ENCODE peak calls at places on chromosome 9, in nine cellular contexts. One of them, this sample, is unnamed.

GRCh38 chr9:111815200-111816070 is 20.7 kb upstream of the SHOC1 start:
- DNase-seq in fibroblast of pulmonary artery: no peak
- DNase-seq in AG09319: no peak
- DNase-seq in brain microvascular endothelial cell: no peak
- DNase-seq in spleen: no peak
- DNase-seq in tibial nerve: no peak
- DNase-seq in fibroblast of villous mesenchyme: no peak
- DNase-seq in cardiac muscle cell: no peak
- DNase-seq in IMR-90: no peak
- DNase-seq in this sample: no peak

GRCh38 chr9:113622600-113623400 is 159.3 kb downstream of the RGS3 start:
- DNase-seq in fibroblast of pulmonary artery: peak; percentile 79
- DNase-seq in AG09319: no peak
- DNase-seq in brain microvascular endothelial cell: peak; percentile 93
- DNase-seq in spleen: peak; percentile 70
- DNase-seq in tibial nerve: no peak
- DNase-seq in fibroblast of villous mesenchyme: peak; percentile 64
- DNase-seq in cardiac muscle cell: peak; percentile 55
- DNase-seq in IMR-90: peak; percentile 89
- DNase-seq in this sample: peak; percentile 73

GRCh38 chr9:132597073-132597775 is 14.8 kb downstream of the BARHL1 start:
- DNase-seq in fibroblast of pulmonary artery: no peak
- DNase-seq in AG09319: no peak
- DNase-seq in brain microvascular endothelial cell: peak; percentile 20
- DNase-seq in spleen: no peak
- DNase-seq in tibial nerve: no peak
- DNase-seq in fibroblast of villous mesenchyme: no peak
- DNase-seq in cardiac muscle cell: no peak
- DNase-seq in IMR-90: no peak
- DNase-seq in this sample: no peak

GRCh38 chr9:120982851-120983250 is 56.3 kb upstream of the TRAF1 start:
- DNase-seq in fibroblast of pulmonary artery: peak; percentile 19
- DNase-seq in AG09319: peak; percentile 38
- DNase-seq in brain microvascular endothelial cell: no peak
- DNase-seq in spleen: no peak
- DNase-seq in tibial nerve: no peak
- DNase-seq in fibroblast of villous mesenchyme: peak; percentile 62
- DNase-seq in cardiac muscle cell: no peak
- DNase-seq in IMR-90: peak; percentile 78
- DNase-seq in this sample: peak; percentile 67

GRCh38 chr9:29214162-29214520 is 1640.9 kb upstream of the C9orf72 start:
- DNase-seq in fibroblast of pulmonary artery: peak; percentile 25
- DNase-seq in AG09319: no peak
- DNase-seq in brain microvascular endothelial cell: no peak
- DNase-seq in spleen: no peak
- DNase-seq in tibial nerve: no peak
- DNase-seq in fibroblast of villous mesenchyme: peak; percentile 57
- DNase-seq in cardiac muscle cell: peak; percentile 76
- DNase-seq in IMR-90: no peak
- DNase-seq in this sample: no peak

GRCh38 chr9:68443560-68443959 is 87.1 kb downstream of the PGM5 start:
- DNase-seq in fibroblast of pulmonary artery: no peak
- DNase-seq in AG09319: no peak
- DNase-seq in brain microvascular endothelial cell: no peak
- DNase-seq in spleen: no peak
- DNase-seq in tibial nerve: no peak
- DNase-seq in fibroblast of villous mesenchyme: no peak
- DNase-seq in cardiac muscle cell: no peak
- DNase-seq in IMR-90: no peak
- DNase-seq in this sample: no peak

GRCh38 chr9:137247135-137247915 is 3.8 kb upstream of the STPG3 start:
- DNase-seq in fibroblast of pulmonary artery: no peak
- DNase-seq in AG09319: no peak
- DNase-seq in brain microvascular endothelial cell: no peak
- DNase-seq in spleen: no peak
- DNase-seq in tibial nerve: no peak
- DNase-seq in fibroblast of villous mesenchyme: no peak
- DNase-seq in cardiac muscle cell: no peak
- DNase-seq in IMR-90: no peak
- DNase-seq in this sample: no peak

GRCh38 chr9:31471041-31471440 is 913.4 kb upstream of the ACO1 start:
- DNase-seq in fibroblast of pulmonary artery: no peak
- DNase-seq in AG09319: no peak
- DNase-seq in brain microvascular endothelial cell: no peak
- DNase-seq in spleen: no peak
- DNase-seq in tibial nerve: no peak
- DNase-seq in fibroblast of villous mesenchyme: no peak
- DNase-seq in cardiac muscle cell: no peak
- DNase-seq in IMR-90: no peak
- DNase-seq in this sample: no peak

GRCh38 chr9:136686794-136687711 is at the start of gene AGPAT2:
- DNase-seq in fibroblast of pulmonary artery: no peak
- DNase-seq in AG09319: no peak
- DNase-seq in brain microvascular endothelial cell: no peak
- DNase-seq in spleen: peak; percentile 95
- DNase-seq in tibial nerve: peak; percentile 49
- DNase-seq in fibroblast of villous mesenchyme: peak; percentile 60
- DNase-seq in cardiac muscle cell: peak; percentile 75
- DNase-seq in IMR-90: peak; percentile 36
- DNase-seq in this sample: peak; percentile 47

GRCh38 chr9:85332487-85332886 is 409.3 kb downstream of the AGTPBP1 start:
- DNase-seq in fibroblast of pulmonary artery: no peak
- DNase-seq in AG09319: no peak
- DNase-seq in brain microvascular endothelial cell: no peak
- DNase-seq in spleen: no peak
- DNase-seq in tibial nerve: no peak
- DNase-seq in fibroblast of villous mesenchyme: no peak
- DNase-seq in cardiac muscle cell: peak; percentile 18
- DNase-seq in IMR-90: no peak
- DNase-seq in this sample: no peak

GRCh38 chr9:114770991-114771390 is 34.8 kb downstream of the TNFSF15 start:
- DNase-seq in fibroblast of pulmonary artery: no peak
- DNase-seq in AG09319: no peak
- DNase-seq in brain microvascular endothelial cell: no peak
- DNase-seq in spleen: no peak
- DNase-seq in tibial nerve: no peak
- DNase-seq in fibroblast of villous mesenchyme: no peak
- DNase-seq in cardiac muscle cell: no peak
- DNase-seq in IMR-90: no peak
- DNase-seq in this sample: no peak

GRCh38 chr9:17882801-17883200 is 303.9 kb downstream of the SH3GL2 start:
- DNase-seq in fibroblast of pulmonary artery: no peak
- DNase-seq in AG09319: no peak
- DNase-seq in brain microvascular endothelial cell: no peak
- DNase-seq in spleen: no peak
- DNase-seq in tibial nerve: no peak
- DNase-seq in fibroblast of villous mesenchyme: no peak
- DNase-seq in cardiac muscle cell: no peak
- DNase-seq in IMR-90: no peak
- DNase-seq in this sample: no peak

GRCh38 chr9:35661756-35662350 is 3.1 kb downstream of the ARHGEF39 start:
- DNase-seq in fibroblast of pulmonary artery: no peak
- DNase-seq in AG09319: no peak
- DNase-seq in brain microvascular endothelial cell: no peak
- DNase-seq in spleen: no peak
- DNase-seq in tibial nerve: no peak
- DNase-seq in fibroblast of villous mesenchyme: no peak
- DNase-seq in cardiac muscle cell: no peak
- DNase-seq in IMR-90: no peak
- DNase-seq in this sample: no peak

GRCh38 chr9:27073841-27074728 is 34.9 kb upstream of the TEK start:
- DNase-seq in fibroblast of pulmonary artery: peak; percentile 31
- DNase-seq in AG09319: no peak
- DNase-seq in brain microvascular endothelial cell: no peak
- DNase-seq in spleen: no peak
- DNase-seq in tibial nerve: no peak
- DNase-seq in fibroblast of villous mesenchyme: peak; percentile 7
- DNase-seq in cardiac muscle cell: no peak
- DNase-seq in IMR-90: peak; percentile 34
- DNase-seq in this sample: peak; percentile 1

GRCh38 chr9:72292184-72292787 is 72.7 kb downstream of the ZFAND5 start:
- DNase-seq in fibroblast of pulmonary artery: peak; percentile 72
- DNase-seq in AG09319: no peak
- DNase-seq in brain microvascular endothelial cell: peak; percentile 31
- DNase-seq in spleen: no peak
- DNase-seq in tibial nerve: no peak
- DNase-seq in fibroblast of villous mesenchyme: peak; percentile 66
- DNase-seq in cardiac muscle cell: peak; percentile 22
- DNase-seq in IMR-90: peak; percentile 49
- DNase-seq in this sample: peak; percentile 57

GRCh38 chr9:129549139-129549538 is 71.8 kb downstream of the C9orf50 start:
- DNase-seq in fibroblast of pulmonary artery: no peak
- DNase-seq in AG09319: no peak
- DNase-seq in brain microvascular endothelial cell: no peak
- DNase-seq in spleen: no peak
- DNase-seq in tibial nerve: no peak
- DNase-seq in fibroblast of villous mesenchyme: no peak
- DNase-seq in cardiac muscle cell: no peak
- DNase-seq in IMR-90: no peak
- DNase-seq in this sample: no peak
- TF ChIP-seq CTCF in fibroblast of pulmonary artery: no peak
- TF ChIP-seq CTCF in AG09319: no peak
- TF ChIP-seq CTCF in brain microvascular endothelial cell: no peak
- TF ChIP-seq CTCF in spleen: no peak
- TF ChIP-seq CTCF in tibial nerve: no peak
- TF ChIP-seq CTCF in fibroblast of villous mesenchyme: no peak
- TF ChIP-seq CTCF in cardiac muscle cell: no peak
- TF ChIP-seq CTCF in IMR-90: no peak
- TF ChIP-seq CTCF in this sample: no peak

DNA sequence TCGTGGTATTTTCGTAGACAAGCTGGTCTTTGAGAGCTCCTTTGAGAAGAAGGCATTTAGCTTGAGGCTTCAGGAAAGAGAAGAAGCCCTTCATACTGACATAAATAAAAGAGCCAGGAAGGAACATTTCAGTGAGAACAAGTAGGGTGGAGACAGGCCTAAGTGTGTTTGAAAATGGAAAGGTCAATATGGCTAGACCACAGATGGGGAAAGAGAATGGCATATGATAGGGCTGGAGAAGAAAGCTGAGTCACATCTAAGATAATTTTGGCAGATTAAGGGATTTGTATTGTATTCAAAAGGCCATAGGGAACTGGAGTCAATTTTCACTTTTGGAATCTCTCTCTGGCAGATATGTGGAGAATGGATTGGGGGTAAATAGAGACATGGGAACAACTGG is 374.9 kb downstream of the TMEM38B start:
- DNase-seq in fibroblast of pulmonary artery: no peak
- DNase-seq in AG09319: no peak
- DNase-seq in brain microvascular endothelial cell: no peak
- DNase-seq in spleen: no peak
- DNase-seq in tibial nerve: no peak
- DNase-seq in fibroblast of villous mesenchyme: no peak
- DNase-seq in cardiac muscle cell: no peak
- DNase-seq in IMR-90: no peak
- DNase-seq in this sample: no peak
- TF ChIP-seq CTCF in fibroblast of pulmonary artery: no peak
- TF ChIP-seq CTCF in AG09319: no peak
- TF ChIP-seq CTCF in brain microvascular endothelial cell: no peak
- TF ChIP-seq CTCF in spleen: no peak
- TF ChIP-seq CTCF in tibial nerve: no peak
- TF ChIP-seq CTCF in fibroblast of villous mesenchyme: no peak
- TF ChIP-seq CTCF in cardiac muscle cell: no peak
- TF ChIP-seq CTCF in IMR-90: no peak
- TF ChIP-seq CTCF in this sample: no peak

GRCh38 chr9:33739407-33739806 is 56.0 kb upstream of the PRSS3 start:
- DNase-seq in fibroblast of pulmonary artery: no peak
- DNase-seq in AG09319: no peak
- DNase-seq in brain microvascular endothelial cell: no peak
- DNase-seq in spleen: no peak
- DNase-seq in tibial nerve: no peak
- DNase-seq in fibroblast of villous mesenchyme: no peak
- DNase-seq in cardiac muscle cell: no peak
- DNase-seq in IMR-90: no peak
- DNase-seq in this sample: no peak

GRCh38 chr9:33740075-33740474 is 55.3 kb upstream of the PRSS3 start:
- DNase-seq in fibroblast of pulmonary artery: no peak
- DNase-seq in AG09319: no peak
- DNase-seq in brain microvascular endothelial cell: no peak
- DNase-seq in spleen: no peak
- DNase-seq in tibial nerve: no peak
- DNase-seq in fibroblast of villous mesenchyme: no peak
- DNase-seq in cardiac muscle cell: no peak
- DNase-seq in IMR-90: no peak
- DNase-seq in this sample: no peak

GRCh38 chr9:33742051-33742450 is 53.3 kb upstream of the PRSS3 start:
- DNase-seq in fibroblast of pulmonary artery: no peak
- DNase-seq in AG09319: no peak
- DNase-seq in brain microvascular endothelial cell: no peak
- DNase-seq in spleen: no peak
- DNase-seq in tibial nerve: no peak
- DNase-seq in fibroblast of villous mesenchyme: no peak
- DNase-seq in cardiac muscle cell: no peak
- DNase-seq in IMR-90: no peak
- DNase-seq in this sample: no peak

GRCh38 chr9:33734911-33735310 is 60.5 kb upstream of the PRSS3 start:
- DNase-seq in fibroblast of pulmonary artery: no peak
- DNase-seq in AG09319: no peak
- DNase-seq in brain microvascular endothelial cell: no peak
- DNase-seq in spleen: no peak
- DNase-seq in tibial nerve: no peak
- DNase-seq in fibroblast of villous mesenchyme: no peak
- DNase-seq in cardiac muscle cell: no peak
- DNase-seq in IMR-90: no peak
- DNase-seq in this sample: no peak

DNA sequence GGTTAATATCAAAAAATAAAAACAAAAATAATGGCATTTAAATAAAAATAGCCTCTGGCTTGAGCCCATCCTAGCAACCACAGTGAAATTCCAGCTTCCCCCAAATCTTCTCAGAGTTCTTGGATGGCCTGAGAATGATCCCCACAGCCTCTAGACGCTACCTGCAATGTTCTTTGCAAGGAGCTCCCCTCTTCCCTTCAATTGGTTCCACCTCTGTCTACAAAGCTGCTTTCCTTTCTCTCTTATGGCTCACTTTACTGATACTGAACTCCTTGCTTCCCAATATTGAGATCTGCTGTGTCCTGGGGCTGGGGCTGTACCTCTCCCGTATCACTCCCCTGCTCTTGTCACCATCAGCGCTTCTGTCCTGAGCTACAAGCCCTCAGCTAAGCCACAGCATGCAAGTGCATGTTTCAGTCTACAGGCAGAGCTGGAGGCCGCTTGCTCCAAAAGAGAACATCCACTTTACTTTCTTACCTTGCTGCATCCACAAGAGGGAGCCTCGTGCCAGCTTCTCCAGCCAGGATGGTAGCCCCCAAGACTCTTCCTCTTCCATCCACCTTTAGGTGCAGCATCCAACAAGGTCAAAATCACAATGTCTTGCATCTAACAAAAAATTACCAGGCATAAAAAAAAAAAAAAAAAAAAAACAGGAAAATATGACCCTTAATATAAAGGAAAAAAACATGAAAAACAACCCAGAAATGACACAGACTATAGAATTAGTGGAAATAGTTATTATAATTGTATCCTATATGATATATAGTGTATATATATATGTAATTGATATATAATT is 57.4 kb upstream of the PRSS3 start:
- DNase-seq in fibroblast of pulmonary artery: peak; percentile 77
- DNase-seq in AG09319: peak; percentile 36
- DNase-seq in brain microvascular endothelial cell: peak; percentile 59
- DNase-seq in spleen: no peak
- DNase-seq in tibial nerve: no peak
- DNase-seq in fibroblast of villous mesenchyme: peak; percentile 62
- DNase-seq in cardiac muscle cell: peak; percentile 78
- DNase-seq in IMR-90: peak; percentile 62
- DNase-seq in this sample: peak; percentile 55
- TF ChIP-seq CTCF in fibroblast of pulmonary artery: peak; percentile 85
- TF ChIP-seq CTCF in AG09319: peak; percentile 75
- TF ChIP-seq CTCF in brain microvascular endothelial cell: peak; percentile 89
- TF ChIP-seq CTCF in spleen: no peak
- TF ChIP-seq CTCF in tibial nerve: no peak
- TF ChIP-seq CTCF in fibroblast of villous mesenchyme: peak; percentile 84
- TF ChIP-seq CTCF in cardiac muscle cell: peak; percentile 76
- TF ChIP-seq CTCF in IMR-90: peak; percentile 78
- TF ChIP-seq CTCF in this sample: peak; percentile 84

GRCh38 chr9:105244274-105244995 is at the start of gene SLC44A1:
- DNase-seq in fibroblast of pulmonary artery: peak; percentile 97
- DNase-seq in AG09319: peak; percentile 91
- DNase-seq in brain microvascular endothelial cell: peak; percentile 89
- DNase-seq in spleen: peak; percentile 99
- DNase-seq in tibial nerve: peak; percentile 95
- DNase-seq in fibroblast of villous mesenchyme: peak; percentile 96
- DNase-seq in cardiac muscle cell: peak; percentile 97
- DNase-seq in IMR-90: peak; percentile 92
- DNase-seq in this sample: peak; percentile 96
- TF ChIP-seq CTCF in fibroblast of pulmonary artery: no peak
- TF ChIP-seq CTCF in AG09319: no peak
- TF ChIP-seq CTCF in brain microvascular endothelial cell: no peak
- TF ChIP-seq CTCF in spleen: peak; percentile 29
- TF ChIP-seq CTCF in tibial nerve: peak; percentile 15
- TF ChIP-seq CTCF in fibroblast of villous mesenchyme: no peak
- TF ChIP-seq CTCF in cardiac muscle cell: no peak
- TF ChIP-seq CTCF in IMR-90: no peak
- TF ChIP-seq CTCF in this sample: no peak

This sample was measured in AG10803.